ENCODE peak calls at places on chromosomes 2 and 18, in seven cellular contexts. One of them, this sample, is unnamed.

GRCh38 chr2:236117396-236117795 is 50.8 kb downstream of the GBX2 start:
- DNase-seq in Kasumi-1: no peak
- DNase-seq in NCI-H2081: no peak
- DNase-seq in iPS-NIHi11: no peak
- DNase-seq in GM04504: no peak
- DNase-seq in D341Med: no peak
- DNase-seq in B cell: no peak
- DNase-seq in this sample: no peak

GRCh38 chr18:10169064-10169562 is 255.3 kb downstream of the VAPA start:
- DNase-seq in Kasumi-1: no peak
- DNase-seq in NCI-H2081: no peak
- DNase-seq in iPS-NIHi11: no peak
- DNase-seq in GM04504: no peak
- DNase-seq in D341Med: no peak
- DNase-seq in B cell: no peak
- DNase-seq in this sample: no peak

GRCh38 chr2:23480991-23481797 is 96.2 kb downstream of the KLHL29 start:
- DNase-seq in Kasumi-1: no peak
- DNase-seq in NCI-H2081: peak; percentile 27
- DNase-seq in iPS-NIHi11: peak; percentile 70
- DNase-seq in GM04504: no peak
- DNase-seq in D341Med: no peak
- DNase-seq in B cell: no peak
- DNase-seq in this sample: peak; percentile 42

GRCh38 chr2:44796771-44797170 is 144.7 kb upstream of the SIX3 start:
- DNase-seq in Kasumi-1: no peak
- DNase-seq in NCI-H2081: no peak
- DNase-seq in iPS-NIHi11: no peak
- DNase-seq in GM04504: no peak
- DNase-seq in D341Med: peak; percentile 66
- DNase-seq in B cell: no peak
- DNase-seq in this sample: no peak

GRCh38 chr18:80181642-80182461 is 65.5 kb downstream of the PARD6G start:
- DNase-seq in Kasumi-1: no peak
- DNase-seq in NCI-H2081: no peak
- DNase-seq in iPS-NIHi11: no peak
- DNase-seq in GM04504: no peak
- DNase-seq in D341Med: no peak
- DNase-seq in B cell: no peak
- DNase-seq in this sample: no peak

GRCh38 chr2:241191101-241191500 is 2.6 kb downstream of the ANO7 start:
- DNase-seq in Kasumi-1: no peak
- DNase-seq in NCI-H2081: no peak
- DNase-seq in iPS-NIHi11: no peak
- DNase-seq in GM04504: no peak
- DNase-seq in D341Med: no peak
- DNase-seq in B cell: no peak
- DNase-seq in this sample: no peak

GRCh38 chr2:154952346-154953010 is 254.0 kb downstream of the KCNJ3 start:
- DNase-seq in Kasumi-1: no peak
- DNase-seq in NCI-H2081: peak; percentile 33
- DNase-seq in iPS-NIHi11: peak; percentile 34
- DNase-seq in GM04504: no peak
- DNase-seq in D341Med: peak; percentile 11
- DNase-seq in B cell: no peak
- DNase-seq in this sample: no peak

GRCh38 chr2:222283634-222284033 is 15.2 kb downstream of the PAX3 start:
- DNase-seq in Kasumi-1: no peak
- DNase-seq in NCI-H2081: no peak
- DNase-seq in iPS-NIHi11: peak; percentile 54
- DNase-seq in GM04504: no peak
- DNase-seq in D341Med: no peak
- DNase-seq in B cell: no peak
- DNase-seq in this sample: no peak

GRCh38 chr2:118808429-118808809 is 39.0 kb downstream of the EN1 start:
- DNase-seq in Kasumi-1: no peak
- DNase-seq in NCI-H2081: no peak
- DNase-seq in iPS-NIHi11: peak; percentile 56
- DNase-seq in GM04504: no peak
- DNase-seq in D341Med: no peak
- DNase-seq in B cell: no peak
- DNase-seq in this sample: no peak

GRCh38 chr18:10421859-10422258 is 32.6 kb upstream of the APCDD1 start:
- DNase-seq in Kasumi-1: no peak
- DNase-seq in NCI-H2081: no peak
- DNase-seq in iPS-NIHi11: no peak
- DNase-seq in GM04504: no peak
- DNase-seq in D341Med: no peak
- DNase-seq in B cell: no peak
- DNase-seq in this sample: no peak

GRCh38 chr2:218017211-218018053 is 14.6 kb upstream of the TNS1 start:
- DNase-seq in Kasumi-1: no peak
- DNase-seq in NCI-H2081: no peak
- DNase-seq in iPS-NIHi11: no peak
- DNase-seq in GM04504: no peak
- DNase-seq in D341Med: no peak
- DNase-seq in B cell: no peak
- DNase-seq in this sample: no peak

GRCh38 chr18:76932026-76932819 is 109.9 kb downstream of the ZNF236 start:
- DNase-seq in Kasumi-1: no peak
- DNase-seq in NCI-H2081: no peak
- DNase-seq in iPS-NIHi11: no peak
- DNase-seq in GM04504: peak; percentile 40
- DNase-seq in D341Med: no peak
- DNase-seq in B cell: no peak
- DNase-seq in this sample: no peak

GRCh38 chr2:196083601-196084000 is 15.0 kb upstream of the DNAH7 start:
- DNase-seq in Kasumi-1: no peak
- DNase-seq in NCI-H2081: no peak
- DNase-seq in iPS-NIHi11: no peak
- DNase-seq in GM04504: no peak
- DNase-seq in D341Med: no peak
- DNase-seq in B cell: no peak
- DNase-seq in this sample: no peak

GRCh38 chr2:24365051-24365450 is 4.7 kb upstream of the ITSN2 start:
- DNase-seq in Kasumi-1: no peak
- DNase-seq in NCI-H2081: no peak
- DNase-seq in iPS-NIHi11: peak; percentile 22
- DNase-seq in GM04504: no peak
- DNase-seq in D341Med: peak; percentile 15
- DNase-seq in B cell: peak; percentile 71
- DNase-seq in this sample: no peak

GRCh38 chr2:118386636-118387302 is 298.5 kb downstream of the INSIG2 start:
- DNase-seq in Kasumi-1: no peak
- DNase-seq in NCI-H2081: no peak
- DNase-seq in iPS-NIHi11: no peak
- DNase-seq in GM04504: peak; percentile 75
- DNase-seq in D341Med: no peak
- DNase-seq in B cell: no peak
- DNase-seq in this sample: peak; percentile 6

GRCh38 chr2:108927936-108928659 is 60.9 kb downstream of the EDAR start:
- DNase-seq in Kasumi-1: peak; percentile 53
- DNase-seq in NCI-H2081: peak; percentile 38
- DNase-seq in iPS-NIHi11: peak; percentile 72
- DNase-seq in GM04504: peak; percentile 18
- DNase-seq in D341Med: peak; percentile 70
- DNase-seq in B cell: peak; percentile 19
- DNase-seq in this sample: peak; percentile 43

GRCh38 chr2:105409717-105410116 is 10.9 kb upstream of the FHL2 start:
- DNase-seq in Kasumi-1: no peak
- DNase-seq in NCI-H2081: no peak
- DNase-seq in iPS-NIHi11: no peak
- DNase-seq in GM04504: peak; percentile 90
- DNase-seq in D341Med: no peak
- DNase-seq in B cell: no peak
- DNase-seq in this sample: peak; percentile 48

GRCh38 chr2:223108376-223109100 is 56.5 kb downstream of the KCNE4 start:
- DNase-seq in Kasumi-1: no peak
- DNase-seq in NCI-H2081: no peak
- DNase-seq in iPS-NIHi11: no peak
- DNase-seq in GM04504: no peak
- DNase-seq in D341Med: no peak
- DNase-seq in B cell: no peak
- DNase-seq in this sample: no peak

GRCh38 chr2:168157926-168158325 is 89.5 kb downstream of the STK39 start:
- DNase-seq in Kasumi-1: no peak
- DNase-seq in NCI-H2081: no peak
- DNase-seq in iPS-NIHi11: no peak
- DNase-seq in GM04504: peak; percentile 46
- DNase-seq in D341Med: no peak
- DNase-seq in B cell: no peak
- DNase-seq in this sample: no peak

GRCh38 chr2:127128508-127128907 is 21.6 kb upstream of the BIN1 start:
- DNase-seq in Kasumi-1: no peak
- DNase-seq in NCI-H2081: no peak
- DNase-seq in iPS-NIHi11: peak; percentile 76
- DNase-seq in GM04504: no peak
- DNase-seq in D341Med: no peak
- DNase-seq in B cell: peak; percentile 47
- DNase-seq in this sample: peak; percentile 77